ENCODE peak calls at places on chromosomes 6 and 20, in five cellular contexts. One of them, this sample, is unnamed.

GRCh38 chr20:10661261-10661660 is 12.5 kb downstream of the JAG1 start:
- DNase-seq in progenitor cell of endocrine pancreas: no peak
- DNase-seq in PC-3: no peak
- DNase-seq in ascending aorta: no peak
- DNase-seq in heart right ventricle: no peak
- DNase-seq in this sample: no peak

GRCh38 chr6:68134796-68135195 is 500.3 kb upstream of the ADGRB3 start:
- DNase-seq in progenitor cell of endocrine pancreas: no peak
- DNase-seq in PC-3: no peak
- DNase-seq in ascending aorta: no peak
- DNase-seq in heart right ventricle: no peak
- DNase-seq in this sample: no peak

GRCh38 chr6:156884306-156884705 is 107.1 kb downstream of the ARID1B start:
- DNase-seq in progenitor cell of endocrine pancreas: no peak
- DNase-seq in PC-3: no peak
- DNase-seq in ascending aorta: no peak
- DNase-seq in heart right ventricle: no peak
- DNase-seq in this sample: no peak

GRCh38 chr20:53872561-53873248 is 197.7 kb downstream of the BCAS1 start:
- DNase-seq in progenitor cell of endocrine pancreas: no peak
- DNase-seq in PC-3: no peak
- DNase-seq in ascending aorta: no peak
- DNase-seq in heart right ventricle: no peak
- DNase-seq in this sample: peak

GRCh38 chr6:89268776-89269175 is 46.3 kb downstream of the GABRR2 start:
- DNase-seq in progenitor cell of endocrine pancreas: no peak
- DNase-seq in PC-3: no peak
- DNase-seq in ascending aorta: no peak
- DNase-seq in heart right ventricle: no peak
- DNase-seq in this sample: no peak

GRCh38 chr6:75204222-75204958 is 1.5 kb downstream of the COL12A1 start:
- DNase-seq in progenitor cell of endocrine pancreas: peak
- DNase-seq in PC-3: peak
- DNase-seq in ascending aorta: peak
- DNase-seq in heart right ventricle: peak
- DNase-seq in this sample: no peak

GRCh38 chr6:166653639-166653941 is 26.5 kb upstream of the RPS6KA2 start:
- DNase-seq in progenitor cell of endocrine pancreas: no peak
- DNase-seq in PC-3: no peak
- DNase-seq in ascending aorta: no peak
- DNase-seq in heart right ventricle: no peak
- DNase-seq in this sample: no peak

GRCh38 chr6:123534264-123534663 is 102.5 kb downstream of the TRDN start:
- DNase-seq in progenitor cell of endocrine pancreas: no peak
- DNase-seq in PC-3: no peak
- DNase-seq in ascending aorta: no peak
- DNase-seq in heart right ventricle: peak
- DNase-seq in this sample: no peak

GRCh38 chr20:25418779-25419178 is 11.3 kb downstream of the GINS1 start:
- DNase-seq in progenitor cell of endocrine pancreas: no peak
- DNase-seq in PC-3: peak
- DNase-seq in ascending aorta: no peak
- DNase-seq in heart right ventricle: no peak
- DNase-seq in this sample: no peak

GRCh38 chr20:25750220-25750764 is 53.6 kb upstream of the ZNF337 start:
- DNase-seq in progenitor cell of endocrine pancreas: no peak
- DNase-seq in PC-3: no peak
- DNase-seq in ascending aorta: no peak
- DNase-seq in heart right ventricle: no peak
- DNase-seq in this sample: no peak

GRCh38 chr6:90008908-90009501 is 114.7 kb downstream of the GJA10 start:
- DNase-seq in progenitor cell of endocrine pancreas: no peak
- DNase-seq in PC-3: peak
- DNase-seq in ascending aorta: no peak
- DNase-seq in heart right ventricle: no peak
- DNase-seq in this sample: no peak

GRCh38 chr6:19477563-19477962 is 359.6 kb upstream of the ID4 start:
- DNase-seq in progenitor cell of endocrine pancreas: no peak
- DNase-seq in PC-3: peak
- DNase-seq in ascending aorta: no peak
- DNase-seq in heart right ventricle: no peak
- DNase-seq in this sample: no peak

GRCh38 chr6:41697902-41698349 is 37.5 kb downstream of the TFEB start:
- DNase-seq in progenitor cell of endocrine pancreas: no peak
- DNase-seq in PC-3: no peak
- DNase-seq in ascending aorta: no peak
- DNase-seq in heart right ventricle: no peak
- DNase-seq in this sample: no peak

GRCh38 chr6:136230219-136230980 is 19.7 kb downstream of the MTFR2 start:
- DNase-seq in progenitor cell of endocrine pancreas: no peak
- DNase-seq in PC-3: no peak
- DNase-seq in ascending aorta: no peak
- DNase-seq in heart right ventricle: no peak
- DNase-seq in this sample: no peak

GRCh38 chr6:39225946-39226437 is 3.3 kb downstream of the KCNK5 start:
- DNase-seq in progenitor cell of endocrine pancreas: no peak
- DNase-seq in PC-3: no peak
- DNase-seq in ascending aorta: no peak
- DNase-seq in heart right ventricle: no peak
- DNase-seq in this sample: no peak

GRCh38 chr20:19849341-19850189 is 91.5 kb downstream of the RIN2 start:
- DNase-seq in progenitor cell of endocrine pancreas: no peak
- DNase-seq in PC-3: no peak
- DNase-seq in ascending aorta: no peak
- DNase-seq in heart right ventricle: peak
- DNase-seq in this sample: no peak

GRCh38 chr6:25675172-25675571 is 23.2 kb downstream of the SCGN start:
- DNase-seq in progenitor cell of endocrine pancreas: no peak
- DNase-seq in PC-3: no peak
- DNase-seq in ascending aorta: no peak
- DNase-seq in heart right ventricle: no peak
- DNase-seq in this sample: no peak

GRCh38 chr20:23246682-23247664 is 103.6 kb upstream of the NXT1 start:
- DNase-seq in progenitor cell of endocrine pancreas: no peak
- DNase-seq in PC-3: no peak
- DNase-seq in ascending aorta: peak
- DNase-seq in heart right ventricle: peak
- DNase-seq in this sample: no peak

GRCh38 chr20:23205221-23205620 is 119.1 kb upstream of the CD93 start:
- DNase-seq in progenitor cell of endocrine pancreas: no peak
- DNase-seq in PC-3: no peak
- DNase-seq in ascending aorta: no peak
- DNase-seq in heart right ventricle: no peak
- DNase-seq in this sample: no peak

GRCh38 chr6:2209226-2209809 is 36.1 kb downstream of the GMDS start:
- DNase-seq in progenitor cell of endocrine pancreas: peak
- DNase-seq in PC-3: peak
- DNase-seq in ascending aorta: no peak
- DNase-seq in heart right ventricle: peak
- DNase-seq in this sample: no peak

GRCh38 chr6:74087898-74088297 is 391.9 kb downstream of the CD109 start:
- DNase-seq in progenitor cell of endocrine pancreas: no peak
- DNase-seq in PC-3: peak
- DNase-seq in ascending aorta: no peak
- DNase-seq in heart right ventricle: no peak
- DNase-seq in this sample: no peak

GRCh38 chr6:148943451-148943850 is 196.6 kb downstream of the UST start:
- DNase-seq in progenitor cell of endocrine pancreas: no peak
- DNase-seq in PC-3: no peak
- DNase-seq in ascending aorta: no peak
- DNase-seq in heart right ventricle: no peak
- DNase-seq in this sample: no peak

GRCh38 chr6:46010771-46011170 is 4.9 kb downstream of the CLIC5 start:
- DNase-seq in progenitor cell of endocrine pancreas: no peak
- DNase-seq in PC-3: no peak
- DNase-seq in ascending aorta: no peak
- DNase-seq in heart right ventricle: peak
- DNase-seq in this sample: no peak

GRCh38 chr20:50052550-50052949 is 60.4 kb downstream of the UBE2V1 start:
- DNase-seq in progenitor cell of endocrine pancreas: no peak
- DNase-seq in PC-3: no peak
- DNase-seq in ascending aorta: no peak
- DNase-seq in heart right ventricle: no peak
- DNase-seq in this sample: no peak

GRCh38 chr6:76000629-76001028 is 71.8 kb downstream of the IMPG1 start:
- DNase-seq in progenitor cell of endocrine pancreas: no peak
- DNase-seq in PC-3: no peak
- DNase-seq in ascending aorta: no peak
- DNase-seq in heart right ventricle: no peak
- DNase-seq in this sample: no peak

GRCh38 chr6:121434037-121434770 is 1.2 kb upstream of the GJA1 start:
- DNase-seq in progenitor cell of endocrine pancreas: no peak
- DNase-seq in PC-3: no peak
- DNase-seq in ascending aorta: no peak
- DNase-seq in heart right ventricle: no peak
- DNase-seq in this sample: no peak

GRCh38 chr6:157953580-157954091 is 28.0 kb upstream of the SYNJ2 start:
- DNase-seq in progenitor cell of endocrine pancreas: no peak
- DNase-seq in PC-3: no peak
- DNase-seq in ascending aorta: no peak
- DNase-seq in heart right ventricle: no peak
- DNase-seq in this sample: no peak

GRCh38 chr20:18702736-18703135 is 110.8 kb upstream of the SCP2D1 start:
- DNase-seq in progenitor cell of endocrine pancreas: no peak
- DNase-seq in PC-3: no peak
- DNase-seq in ascending aorta: no peak
- DNase-seq in heart right ventricle: peak
- DNase-seq in this sample: no peak

GRCh38 chr6:46789434-46790358 is 3.5 kb upstream of the MEP1A start:
- DNase-seq in progenitor cell of endocrine pancreas: no peak
- DNase-seq in PC-3: no peak
- DNase-seq in ascending aorta: no peak
- DNase-seq in heart right ventricle: no peak
- DNase-seq in this sample: no peak

GRCh38 chr20:4158466-4159050 is 143.2 kb upstream of the RNF24 start:
- DNase-seq in progenitor cell of endocrine pancreas: no peak
- DNase-seq in PC-3: peak
- DNase-seq in ascending aorta: no peak
- DNase-seq in heart right ventricle: no peak
- DNase-seq in this sample: no peak

GRCh38 chr6:2979819-2980464 is 8.6 kb upstream of the SERPINB6 start:
- DNase-seq in progenitor cell of endocrine pancreas: no peak
- DNase-seq in PC-3: peak
- DNase-seq in ascending aorta: no peak
- DNase-seq in heart right ventricle: no peak
- DNase-seq in this sample: no peak

GRCh38 chr6:41785689-41786450 is 1.6 kb upstream of the TOMM6 start:
- DNase-seq in progenitor cell of endocrine pancreas: no peak
- DNase-seq in PC-3: no peak
- DNase-seq in ascending aorta: no peak
- DNase-seq in heart right ventricle: no peak
- DNase-seq in this sample: no peak

GRCh38 chr6:127177030-127177928 is 58.8 kb downstream of the RSPO3 start:
- DNase-seq in progenitor cell of endocrine pancreas: no peak
- DNase-seq in PC-3: no peak
- DNase-seq in ascending aorta: no peak
- DNase-seq in heart right ventricle: no peak
- DNase-seq in this sample: no peak

GRCh38 chr20:35762461-35762860 is 9.4 kb upstream of the PHF20 start:
- DNase-seq in progenitor cell of endocrine pancreas: no peak
- DNase-seq in PC-3: no peak
- DNase-seq in ascending aorta: no peak
- DNase-seq in heart right ventricle: no peak
- DNase-seq in this sample: no peak

GRCh38 chr6:159941286-159942113 is 27.4 kb upstream of the IGF2R start:
- DNase-seq in progenitor cell of endocrine pancreas: no peak
- DNase-seq in PC-3: peak
- DNase-seq in ascending aorta: no peak
- DNase-seq in heart right ventricle: no peak
- DNase-seq in this sample: peak

GRCh38 chr6:81241717-81242116 is 510.8 kb downstream of the TENT5A start:
- DNase-seq in progenitor cell of endocrine pancreas: no peak
- DNase-seq in PC-3: peak
- DNase-seq in ascending aorta: no peak
- DNase-seq in heart right ventricle: no peak
- DNase-seq in this sample: no peak

GRCh38 chr20:24207803-24208300 is 219.3 kb upstream of the GGTLC1 start:
- DNase-seq in progenitor cell of endocrine pancreas: no peak
- DNase-seq in PC-3: no peak
- DNase-seq in ascending aorta: no peak
- DNase-seq in heart right ventricle: no peak
- DNase-seq in this sample: no peak

DNA sequence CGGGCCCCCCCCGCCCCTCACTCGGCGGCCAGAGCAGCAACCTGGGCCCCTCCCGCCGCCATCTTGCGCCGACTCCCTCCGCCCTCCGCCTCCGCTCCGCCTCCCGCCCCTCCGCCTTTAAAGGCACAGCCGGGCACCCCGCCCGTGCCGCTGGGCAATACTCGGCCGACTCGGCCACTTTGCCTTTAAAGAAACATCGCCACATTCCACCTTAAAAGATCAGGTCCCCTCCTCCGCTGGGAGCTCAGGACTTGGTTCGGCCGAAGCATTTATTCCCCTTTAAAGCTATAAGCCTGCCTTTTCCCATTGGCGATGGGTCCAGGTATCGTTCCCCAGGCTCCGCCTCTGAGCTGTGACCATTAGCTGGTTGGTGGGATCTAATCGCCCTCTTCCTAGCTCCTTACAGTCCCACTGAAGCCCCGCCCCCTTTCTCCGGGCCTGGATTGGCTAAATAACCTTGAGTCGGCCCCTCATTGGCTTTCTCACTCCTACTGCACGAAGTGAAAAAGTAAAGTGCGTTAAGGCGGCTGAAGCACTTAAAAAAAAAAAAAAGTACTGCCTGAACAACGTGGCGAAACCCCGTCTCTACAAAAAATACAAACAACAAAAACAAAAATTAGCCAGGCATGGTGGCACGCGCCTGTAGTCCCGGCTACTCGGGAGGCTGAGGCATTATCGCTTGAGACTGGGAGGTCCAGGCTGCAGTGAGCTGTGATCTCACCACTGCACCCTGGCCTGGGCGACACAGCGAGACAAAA is at the start of gene ZBTB22:
- DNase-seq in progenitor cell of endocrine pancreas: peak
- DNase-seq in PC-3: peak
- DNase-seq in ascending aorta: peak
- DNase-seq in heart right ventricle: peak
- DNase-seq in this sample: peak
- TF ChIP-seq CTCF in progenitor cell of endocrine pancreas: no peak
- TF ChIP-seq CTCF in PC-3: no peak
- TF ChIP-seq CTCF in ascending aorta: no peak
- TF ChIP-seq CTCF in heart right ventricle: no peak
- TF ChIP-seq CTCF in this sample: no peak

GRCh38 chr6:100538086-100538485 is 73.4 kb upstream of the SIM1 start:
- DNase-seq in progenitor cell of endocrine pancreas: no peak
- DNase-seq in PC-3: no peak
- DNase-seq in ascending aorta: no peak
- DNase-seq in heart right ventricle: no peak
- DNase-seq in this sample: no peak
- TF ChIP-seq CTCF in progenitor cell of endocrine pancreas: no peak
- TF ChIP-seq CTCF in PC-3: no peak
- TF ChIP-seq CTCF in ascending aorta: no peak
- TF ChIP-seq CTCF in heart right ventricle: no peak
- TF ChIP-seq CTCF in this sample: no peak

GRCh38 chr20:42018979-42019378 is 400.8 kb upstream of the CHD6 start:
- DNase-seq in progenitor cell of endocrine pancreas: no peak
- DNase-seq in PC-3: no peak
- DNase-seq in ascending aorta: no peak
- DNase-seq in heart right ventricle: no peak
- DNase-seq in this sample: no peak
- TF ChIP-seq CTCF in progenitor cell of endocrine pancreas: peak
- TF ChIP-seq CTCF in PC-3: no peak
- TF ChIP-seq CTCF in ascending aorta: no peak
- TF ChIP-seq CTCF in heart right ventricle: no peak
- TF ChIP-seq CTCF in this sample: no peak

GRCh38 chr20:63891061-63892002 is 3.6 kb upstream of the DNAJC5 start:
- DNase-seq in progenitor cell of endocrine pancreas: no peak
- DNase-seq in PC-3: no peak
- DNase-seq in ascending aorta: no peak
- DNase-seq in heart right ventricle: no peak
- DNase-seq in this sample: no peak
- TF ChIP-seq CTCF in progenitor cell of endocrine pancreas: no peak
- TF ChIP-seq CTCF in PC-3: peak
- TF ChIP-seq CTCF in ascending aorta: no peak
- TF ChIP-seq CTCF in heart right ventricle: no peak
- TF ChIP-seq CTCF in this sample: no peak

This sample was measured in CD8-positive, alpha-beta T cell.